ENCODE peak calls at places on chromosomes 4 and X, in ten cellular contexts. One of them, this sample, is unnamed.
A peak's percentile ranks its signal among the peaks of the same experiment; 100 is the strongest.

GRCh38 chrX:1486749-1487361 is 34.1 kb upstream of the ASMTL start:
- DNase-seq in endodermal cell: peak; percentile 35
- DNase-seq in iPS DF 6.9: no peak
- DNase-seq in HepG2: no peak
- DNase-seq in GM23338: no peak
- DNase-seq in RWPE1: no peak
- DNase-seq in lower lobe of right lung: no peak
- DNase-seq in Panc1: no peak
- DNase-seq in uterus: no peak
- DNase-seq in lung: no peak
- DNase-seq in this sample: no peak

GRCh38 chrX:118016422-118016821 is 100.2 kb downstream of the KLHL13 start:
- DNase-seq in endodermal cell: no peak
- DNase-seq in iPS DF 6.9: no peak
- DNase-seq in HepG2: no peak
- DNase-seq in GM23338: no peak
- DNase-seq in RWPE1: no peak
- DNase-seq in lower lobe of right lung: no peak
- DNase-seq in Panc1: no peak
- DNase-seq in uterus: no peak
- DNase-seq in lung: no peak
- DNase-seq in this sample: no peak

GRCh38 chr4:130808492-130808891 is 1712.5 kb downstream of the C4orf33 start:
- DNase-seq in endodermal cell: no peak
- DNase-seq in iPS DF 6.9: no peak
- DNase-seq in HepG2: peak; percentile 13
- DNase-seq in GM23338: peak; percentile 60
- DNase-seq in RWPE1: peak; percentile 15
- DNase-seq in lower lobe of right lung: no peak
- DNase-seq in Panc1: no peak
- DNase-seq in uterus: no peak
- DNase-seq in lung: no peak
- DNase-seq in this sample: no peak

GRCh38 chr4:23717528-23718248 is 172.2 kb downstream of the PPARGC1A start:
- DNase-seq in endodermal cell: peak; percentile 49
- DNase-seq in iPS DF 6.9: peak; percentile 16
- DNase-seq in HepG2: peak; percentile 17
- DNase-seq in GM23338: peak; percentile 60
- DNase-seq in RWPE1: peak; percentile 36
- DNase-seq in lower lobe of right lung: no peak
- DNase-seq in Panc1: no peak
- DNase-seq in uterus: no peak
- DNase-seq in lung: no peak
- DNase-seq in this sample: no peak

GRCh38 chr4:130110760-130111159 is 1014.8 kb downstream of the C4orf33 start:
- DNase-seq in endodermal cell: no peak
- DNase-seq in iPS DF 6.9: no peak
- DNase-seq in HepG2: no peak
- DNase-seq in GM23338: peak; percentile 52
- DNase-seq in RWPE1: no peak
- DNase-seq in lower lobe of right lung: no peak
- DNase-seq in Panc1: no peak
- DNase-seq in uterus: no peak
- DNase-seq in lung: no peak
- DNase-seq in this sample: no peak

GRCh38 chrX:53263597-53264094 is 17.7 kb downstream of the IQSEC2 start:
- DNase-seq in endodermal cell: no peak
- DNase-seq in iPS DF 6.9: no peak
- DNase-seq in HepG2: no peak
- DNase-seq in GM23338: no peak
- DNase-seq in RWPE1: peak; percentile 53
- DNase-seq in lower lobe of right lung: no peak
- DNase-seq in Panc1: peak; percentile 59
- DNase-seq in uterus: no peak
- DNase-seq in lung: no peak
- DNase-seq in this sample: no peak

GRCh38 chr4:6758732-6759131 is 23.8 kb upstream of the KIAA0232 start:
- DNase-seq in endodermal cell: no peak
- DNase-seq in iPS DF 6.9: no peak
- DNase-seq in HepG2: no peak
- DNase-seq in GM23338: no peak
- DNase-seq in RWPE1: no peak
- DNase-seq in lower lobe of right lung: peak; percentile 1
- DNase-seq in Panc1: no peak
- DNase-seq in uterus: no peak
- DNase-seq in lung: no peak
- DNase-seq in this sample: no peak

GRCh38 chr4:110624016-110624770 is 1.3 kb upstream of the PITX2 start:
- DNase-seq in endodermal cell: no peak
- DNase-seq in iPS DF 6.9: no peak
- DNase-seq in HepG2: no peak
- DNase-seq in GM23338: peak; percentile 10
- DNase-seq in RWPE1: no peak
- DNase-seq in lower lobe of right lung: no peak
- DNase-seq in Panc1: no peak
- DNase-seq in uterus: no peak
- DNase-seq in lung: no peak
- DNase-seq in this sample: no peak

GRCh38 chr4:1779588-1780382 is 13.3 kb upstream of the FGFR3 start:
- DNase-seq in endodermal cell: no peak
- DNase-seq in iPS DF 6.9: no peak
- DNase-seq in HepG2: peak; percentile 63
- DNase-seq in GM23338: no peak
- DNase-seq in RWPE1: no peak
- DNase-seq in lower lobe of right lung: no peak
- DNase-seq in Panc1: no peak
- DNase-seq in uterus: no peak
- DNase-seq in lung: no peak
- DNase-seq in this sample: no peak

GRCh38 chr4:1776521-1777161 is 16.5 kb upstream of the FGFR3 start:
- DNase-seq in endodermal cell: no peak
- DNase-seq in iPS DF 6.9: no peak
- DNase-seq in HepG2: peak; percentile 74
- DNase-seq in GM23338: no peak
- DNase-seq in RWPE1: no peak
- DNase-seq in lower lobe of right lung: no peak
- DNase-seq in Panc1: no peak
- DNase-seq in uterus: no peak
- DNase-seq in lung: no peak
- DNase-seq in this sample: no peak

GRCh38 chr4:1780435-1780834 is 12.7 kb upstream of the FGFR3 start:
- DNase-seq in endodermal cell: no peak
- DNase-seq in iPS DF 6.9: no peak
- DNase-seq in HepG2: no peak
- DNase-seq in GM23338: no peak
- DNase-seq in RWPE1: no peak
- DNase-seq in lower lobe of right lung: no peak
- DNase-seq in Panc1: no peak
- DNase-seq in uterus: no peak
- DNase-seq in lung: no peak
- DNase-seq in this sample: no peak

GRCh38 chr4:1777822-1778641 is 15.1 kb upstream of the FGFR3 start:
- DNase-seq in endodermal cell: peak; percentile 95
- DNase-seq in iPS DF 6.9: no peak
- DNase-seq in HepG2: peak; percentile 81
- DNase-seq in GM23338: peak; percentile 93
- DNase-seq in RWPE1: peak; percentile 67
- DNase-seq in lower lobe of right lung: no peak
- DNase-seq in Panc1: no peak
- DNase-seq in uterus: no peak
- DNase-seq in lung: no peak
- DNase-seq in this sample: no peak

DNA sequence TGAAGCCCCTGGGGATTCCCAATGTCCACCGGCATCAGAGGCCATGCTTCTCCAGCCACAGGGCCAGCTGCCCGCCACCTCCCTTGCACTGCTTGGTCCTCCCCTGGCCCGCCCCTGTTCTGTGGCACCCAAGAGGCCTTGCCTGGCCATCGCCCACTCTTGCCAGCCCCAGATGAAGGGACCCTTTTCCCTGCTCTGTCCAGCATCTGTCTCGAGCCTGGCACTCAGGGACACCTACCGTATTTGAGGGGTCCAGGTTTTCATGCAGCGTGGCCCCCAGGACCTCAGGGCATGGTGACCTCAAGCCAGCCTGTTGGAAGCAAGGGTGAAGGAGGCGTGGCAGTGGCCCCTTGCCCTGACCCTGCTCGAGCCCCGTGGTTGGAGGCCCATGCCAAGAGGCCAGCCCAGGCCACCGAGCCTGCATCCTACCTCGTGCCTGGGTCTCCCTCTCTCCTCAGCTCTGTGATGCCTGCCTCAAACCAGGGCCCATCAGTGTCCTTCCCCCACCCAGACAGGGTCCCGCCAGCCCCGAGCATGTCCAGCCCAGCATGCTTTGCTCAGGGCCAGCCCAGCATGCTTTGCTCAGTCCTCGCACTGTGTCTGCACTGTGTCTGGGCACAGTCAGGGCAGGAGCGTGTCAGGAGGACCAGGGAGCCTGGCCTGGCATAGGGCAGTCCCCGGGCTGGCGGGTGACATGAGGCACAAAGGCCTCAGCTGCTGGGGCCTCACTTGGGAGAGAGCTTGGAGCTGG is 14.3 kb upstream of the FGFR3 start:
- DNase-seq in endodermal cell: no peak
- DNase-seq in iPS DF 6.9: no peak
- DNase-seq in HepG2: no peak
- DNase-seq in GM23338: no peak
- DNase-seq in RWPE1: no peak
- DNase-seq in lower lobe of right lung: no peak
- DNase-seq in Panc1: no peak
- DNase-seq in uterus: no peak
- DNase-seq in lung: no peak
- DNase-seq in this sample: no peak
- H3K27ac ChIP-seq in endodermal cell: peak overlapping the region; percentile 92
- H3K27ac ChIP-seq in iPS DF 6.9: no peak overlapping the region
- H3K27ac ChIP-seq in HepG2: peak overlapping the region; percentile 86
- H3K27ac ChIP-seq in GM23338: peak overlapping the region; percentile 66
- H3K27ac ChIP-seq in RWPE1: peak overlapping the region; percentile 91
- H3K27ac ChIP-seq in lower lobe of right lung: no peak overlapping the region
- H3K27ac ChIP-seq in Panc1: no peak overlapping the region
- H3K27ac ChIP-seq in uterus: no peak overlapping the region
- H3K27ac ChIP-seq in lung: no peak overlapping the region
- H3K27ac ChIP-seq in this sample: no peak overlapping the region

GRCh38 chr4:156892695-156893211 is 78.8 kb downstream of the PDGFC start:
- DNase-seq in endodermal cell: no peak
- DNase-seq in iPS DF 6.9: no peak
- DNase-seq in HepG2: no peak
- DNase-seq in GM23338: no peak
- DNase-seq in RWPE1: no peak
- DNase-seq in lower lobe of right lung: no peak
- DNase-seq in Panc1: no peak
- DNase-seq in uterus: no peak
- DNase-seq in lung: no peak
- DNase-seq in this sample: no peak

GRCh38 chr4:156885374-156885773 is 86.2 kb downstream of the PDGFC start:
- DNase-seq in endodermal cell: no peak
- DNase-seq in iPS DF 6.9: no peak
- DNase-seq in HepG2: no peak
- DNase-seq in GM23338: no peak
- DNase-seq in RWPE1: no peak
- DNase-seq in lower lobe of right lung: no peak
- DNase-seq in Panc1: no peak
- DNase-seq in uterus: no peak
- DNase-seq in lung: no peak
- DNase-seq in this sample: no peak

GRCh38 chr4:156889616-156890594 is 81.7 kb downstream of the PDGFC start:
- DNase-seq in endodermal cell: no peak
- DNase-seq in iPS DF 6.9: no peak
- DNase-seq in HepG2: no peak
- DNase-seq in GM23338: no peak
- DNase-seq in RWPE1: no peak
- DNase-seq in lower lobe of right lung: no peak
- DNase-seq in Panc1: no peak
- DNase-seq in uterus: no peak
- DNase-seq in lung: no peak
- DNase-seq in this sample: no peak

GRCh38 chr4:156884183-156884582 is 87.4 kb downstream of the PDGFC start:
- DNase-seq in endodermal cell: no peak
- DNase-seq in iPS DF 6.9: no peak
- DNase-seq in HepG2: no peak
- DNase-seq in GM23338: no peak
- DNase-seq in RWPE1: peak; percentile 4
- DNase-seq in lower lobe of right lung: no peak
- DNase-seq in Panc1: no peak
- DNase-seq in uterus: no peak
- DNase-seq in lung: no peak
- DNase-seq in this sample: no peak

DNA sequence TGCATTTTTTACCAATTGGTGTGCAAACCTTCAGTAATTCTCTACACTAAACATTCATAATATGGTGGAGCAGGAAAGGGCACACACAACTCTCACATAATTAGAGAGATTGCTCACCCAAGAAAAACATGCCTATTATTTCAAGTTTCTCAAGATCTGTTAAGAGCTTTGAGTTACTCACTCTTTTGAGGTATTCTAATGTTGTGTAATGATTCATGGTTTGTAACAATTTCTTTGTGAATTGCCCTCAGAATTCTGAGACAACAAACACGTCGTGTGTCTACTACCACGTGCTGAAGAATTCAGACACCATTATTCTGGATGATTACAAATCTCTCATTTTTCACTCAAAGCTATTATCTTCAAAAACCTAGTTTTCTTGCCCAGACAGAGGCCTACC is 82.8 kb downstream of the PDGFC start:
- DNase-seq in endodermal cell: no peak
- DNase-seq in iPS DF 6.9: no peak
- DNase-seq in HepG2: no peak
- DNase-seq in GM23338: no peak
- DNase-seq in RWPE1: peak; percentile 19
- DNase-seq in lower lobe of right lung: no peak
- DNase-seq in Panc1: no peak
- DNase-seq in uterus: no peak
- DNase-seq in lung: no peak
- DNase-seq in this sample: no peak
- H3K27ac ChIP-seq in endodermal cell: no peak overlapping the region
- H3K27ac ChIP-seq in iPS DF 6.9: no peak overlapping the region
- H3K27ac ChIP-seq in HepG2: no peak overlapping the region
- H3K27ac ChIP-seq in GM23338: no peak overlapping the region
- H3K27ac ChIP-seq in RWPE1: no peak overlapping the region
- H3K27ac ChIP-seq in lower lobe of right lung: no peak overlapping the region
- H3K27ac ChIP-seq in Panc1: no peak overlapping the region
- H3K27ac ChIP-seq in uterus: no peak overlapping the region
- H3K27ac ChIP-seq in lung: no peak overlapping the region
- H3K27ac ChIP-seq in this sample: no peak overlapping the region

GRCh38 chr4:39320381-39321115 is 45.6 kb downstream of the RFC1 start:
- DNase-seq in endodermal cell: no peak
- DNase-seq in iPS DF 6.9: no peak
- DNase-seq in HepG2: no peak
- DNase-seq in GM23338: no peak
- DNase-seq in RWPE1: no peak
- DNase-seq in lower lobe of right lung: no peak
- DNase-seq in Panc1: no peak
- DNase-seq in uterus: no peak
- DNase-seq in lung: no peak
- DNase-seq in this sample: no peak

GRCh38 chr4:39324897-39325613 is 41.1 kb downstream of the RFC1 start:
- DNase-seq in endodermal cell: no peak
- DNase-seq in iPS DF 6.9: no peak
- DNase-seq in HepG2: peak; percentile 68
- DNase-seq in GM23338: no peak
- DNase-seq in RWPE1: no peak
- DNase-seq in lower lobe of right lung: no peak
- DNase-seq in Panc1: no peak
- DNase-seq in uterus: no peak
- DNase-seq in lung: no peak
- DNase-seq in this sample: no peak

GRCh38 chr4:39323836-39324235 is 42.3 kb downstream of the RFC1 start:
- DNase-seq in endodermal cell: no peak
- DNase-seq in iPS DF 6.9: no peak
- DNase-seq in HepG2: no peak
- DNase-seq in GM23338: no peak
- DNase-seq in RWPE1: no peak
- DNase-seq in lower lobe of right lung: no peak
- DNase-seq in Panc1: no peak
- DNase-seq in uterus: no peak
- DNase-seq in lung: no peak
- DNase-seq in this sample: no peak

GRCh38 chr4:39326468-39326960 is 39.6 kb downstream of the RFC1 start:
- DNase-seq in endodermal cell: no peak
- DNase-seq in iPS DF 6.9: no peak
- DNase-seq in HepG2: no peak
- DNase-seq in GM23338: no peak
- DNase-seq in RWPE1: no peak
- DNase-seq in lower lobe of right lung: no peak
- DNase-seq in Panc1: no peak
- DNase-seq in uterus: no peak
- DNase-seq in lung: no peak
- DNase-seq in this sample: no peak

GRCh38 chr4:39324446-39324845 is 41.7 kb downstream of the RFC1 start:
- DNase-seq in endodermal cell: no peak
- DNase-seq in iPS DF 6.9: no peak
- DNase-seq in HepG2: peak; percentile 31
- DNase-seq in GM23338: no peak
- DNase-seq in RWPE1: no peak
- DNase-seq in lower lobe of right lung: no peak
- DNase-seq in Panc1: no peak
- DNase-seq in uterus: no peak
- DNase-seq in lung: no peak
- DNase-seq in this sample: no peak
- H3K27ac ChIP-seq in endodermal cell: no peak overlapping the region
- H3K27ac ChIP-seq in iPS DF 6.9: no peak overlapping the region
- H3K27ac ChIP-seq in HepG2: peak overlapping the region; percentile 48
- H3K27ac ChIP-seq in GM23338: no peak overlapping the region
- H3K27ac ChIP-seq in RWPE1: no peak overlapping the region
- H3K27ac ChIP-seq in lower lobe of right lung: no peak overlapping the region
- H3K27ac ChIP-seq in Panc1: no peak overlapping the region
- H3K27ac ChIP-seq in uterus: peak overlapping the region; percentile 38
- H3K27ac ChIP-seq in lung: no peak overlapping the region
- H3K27ac ChIP-seq in this sample: no peak overlapping the region

GRCh38 chrX:123873956-123874355 is 14.1 kb downstream of the XIAP start:
- DNase-seq in endodermal cell: no peak
- DNase-seq in iPS DF 6.9: no peak
- DNase-seq in HepG2: no peak
- DNase-seq in GM23338: no peak
- DNase-seq in RWPE1: no peak
- DNase-seq in lower lobe of right lung: no peak
- DNase-seq in Panc1: no peak
- DNase-seq in uterus: no peak
- DNase-seq in lung: no peak
- DNase-seq in this sample: no peak

GRCh38 chrX:123876177-123876576 is 16.3 kb downstream of the XIAP start:
- DNase-seq in endodermal cell: no peak
- DNase-seq in iPS DF 6.9: no peak
- DNase-seq in HepG2: no peak
- DNase-seq in GM23338: no peak
- DNase-seq in RWPE1: no peak
- DNase-seq in lower lobe of right lung: no peak
- DNase-seq in Panc1: no peak
- DNase-seq in uterus: no peak
- DNase-seq in lung: no peak
- DNase-seq in this sample: no peak

GRCh38 chrX:123876844-123877243 is 17.0 kb downstream of the XIAP start:
- DNase-seq in endodermal cell: no peak
- DNase-seq in iPS DF 6.9: no peak
- DNase-seq in HepG2: no peak
- DNase-seq in GM23338: no peak
- DNase-seq in RWPE1: no peak
- DNase-seq in lower lobe of right lung: no peak
- DNase-seq in Panc1: no peak
- DNase-seq in uterus: no peak
- DNase-seq in lung: no peak
- DNase-seq in this sample: no peak

GRCh38 chrX:123881330-123881729 is 21.5 kb downstream of the XIAP start:
- DNase-seq in endodermal cell: no peak
- DNase-seq in iPS DF 6.9: no peak
- DNase-seq in HepG2: no peak
- DNase-seq in GM23338: no peak
- DNase-seq in RWPE1: no peak
- DNase-seq in lower lobe of right lung: no peak
- DNase-seq in Panc1: no peak
- DNase-seq in uterus: no peak
- DNase-seq in lung: no peak
- DNase-seq in this sample: no peak

GRCh38 chrX:123878177-123878576 is 18.3 kb downstream of the XIAP start:
- DNase-seq in endodermal cell: no peak
- DNase-seq in iPS DF 6.9: no peak
- DNase-seq in HepG2: no peak
- DNase-seq in GM23338: no peak
- DNase-seq in RWPE1: no peak
- DNase-seq in lower lobe of right lung: no peak
- DNase-seq in Panc1: no peak
- DNase-seq in uterus: no peak
- DNase-seq in lung: no peak
- DNase-seq in this sample: peak; percentile 26
- H3K27ac ChIP-seq in endodermal cell: no peak overlapping the region
- H3K27ac ChIP-seq in iPS DF 6.9: no peak overlapping the region
- H3K27ac ChIP-seq in HepG2: no peak overlapping the region
- H3K27ac ChIP-seq in GM23338: no peak overlapping the region
- H3K27ac ChIP-seq in RWPE1: no peak overlapping the region
- H3K27ac ChIP-seq in lower lobe of right lung: peak overlapping the region; percentile 11
- H3K27ac ChIP-seq in Panc1: no peak overlapping the region
- H3K27ac ChIP-seq in uterus: no peak overlapping the region
- H3K27ac ChIP-seq in lung: peak overlapping the region; percentile 21
- H3K27ac ChIP-seq in this sample: peak overlapping the region; percentile 51